ENCODE peak calls at places on chromosome 12, in nine cellular contexts. P is B cell; Y is dorsolateral prefrontal cortex; L is activated T-cell treated with anti-CD3 and anti-CD28 coated beads, Interleukin-2, amount 50 U/mL, for 72 hours; J is left cardiac atrium; H is GM10248; N is WTC11; K is fibroblast of lung; T is lower leg skin. O is an unnamed sample.

GRCh38 chr12:67721216-67721615 is 72.7 kb downstream of the DYRK2 start:
- DNase-seq in J (peak; percentile 33), T (no peak), N (no peak), H (no peak), L (no peak), K (no peak), Y (no peak), P (no peak), O (peak; percentile 71)

GRCh38 chr12:79433465-79434072 is 257.2 kb downstream of the PAWR start:
- DNase-seq in T (no peak), K (no peak), H (no peak), L (no peak), J (no peak), Y (no peak), N (no peak), P (no peak), O (no peak)

GRCh38 chr12:67981236-67982164 is 7.7 kb upstream of the IFNG-AS1 start:
- DNase-seq in T (no peak), Y (no peak), K (peak; percentile 96), H (no peak), J (no peak), P (no peak), L (no peak), N (no peak), O (no peak)

GRCh38 chr12:130878193-130879185 is 6.6 kb downstream of the RAN start:
- DNase-seq in L (no peak), K (no peak), H (no peak), P (no peak), T (no peak), Y (no peak), J (no peak), N (no peak), O (no peak)

GRCh38 chr12:532908-533565 is 73.3 kb downstream of the B4GALNT3 start:
- DNase-seq in P (no peak), L (no peak), N (no peak), J (no peak), T (peak; percentile 67), Y (no peak), K (peak; percentile 69), H (no peak), O (no peak)

GRCh38 chr12:131928080-131928764 is 854 bp upstream of the PUS1 start:
- DNase-seq in Y (no peak), T (no peak), K (peak; percentile 10), J (no peak), H (no peak), N (peak; percentile 41), P (no peak), L (no peak), O (no peak)

GRCh38 chr12:121217066-121217465 is 7.1 kb downstream of the P2RX4 start:
- DNase-seq in N (no peak), Y (no peak), P (no peak), T (no peak), L (no peak), H (no peak), K (no peak), J (no peak), O (no peak)

GRCh38 chr12:124302807-124303578 is 8.1 kb downstream of the RFLNA start:
- DNase-seq in H (no peak), N (no peak), P (no peak), K (no peak), J (peak; percentile 18), Y (no peak), T (no peak), L (no peak), O (no peak)

GRCh38 chr12:54164402-54165145 is 24.2 kb downstream of the SMUG1 start:
- DNase-seq in T (no peak), N (peak; percentile 54), J (no peak), H (no peak), Y (no peak), P (no peak), K (no peak), L (no peak), O (no peak)

GRCh38 chr12:126708492-126708896 is 1558.5 kb upstream of the TMEM132C start:
- DNase-seq in N (no peak), K (peak; percentile 76), T (no peak), Y (no peak), P (no peak), J (no peak), H (no peak), L (peak; percentile 37), O (no peak)

GRCh38 chr12:30440826-30441602 is 254.7 kb downstream of the IPO8 start:
- DNase-seq in Y (no peak), L (no peak), T (no peak), K (peak; percentile 29), J (peak; percentile 23), H (no peak), P (no peak), N (peak; percentile 52), O (no peak)

GRCh38 chr12:12983420-12984035 is 16.5 kb downstream of the HEBP1 start:
- DNase-seq in P (no peak), K (peak; percentile 50), N (no peak), T (no peak), L (no peak), Y (no peak), H (no peak), J (no peak), O (no peak)

GRCh38 chr12:108821407-108822397 is 35.7 kb downstream of the SSH1 start:
- DNase-seq in N (no peak), Y (peak; percentile 62), T (no peak), L (peak; percentile 44), P (no peak), K (peak; percentile 87), J (no peak), H (no peak), O (no peak)

GRCh38 chr12:93785262-93786010 is 108.3 kb downstream of the CRADD start:
- DNase-seq in J (peak; percentile 47), L (peak; percentile 64), N (no peak), P (no peak), Y (no peak), K (peak; percentile 96), H (no peak), T (peak; percentile 62), O (no peak)

GRCh38 chr12:25187781-25188180 is 7.2 kb downstream of the DNAI7 start:
- DNase-seq in H (no peak), L (no peak), N (no peak), Y (no peak), T (no peak), J (no peak), K (peak; percentile 96), P (no peak), O (no peak)

GRCh38 chr12:105659355-105660075 is 329.0 kb downstream of the C12orf75 start:
- DNase-seq in Y (no peak), H (no peak), N (no peak), P (no peak), T (peak; percentile 37), J (peak; percentile 40), L (no peak), K (peak; percentile 75), O (peak; percentile 52)

GRCh38 chr12:110340706-110341105 is 59.7 kb downstream of the ATP2A2 start:
- DNase-seq in L (no peak), N (no peak), H (no peak), Y (no peak), K (peak; percentile 32), P (no peak), T (no peak), J (no peak), O (no peak)

GRCh38 chr12:121649819-121650353 is 19.6 kb downstream of the MORN3 start:
- DNase-seq in H (no peak), L (no peak), K (no peak), Y (no peak), N (no peak), T (no peak), P (no peak), J (no peak), O (no peak)

GRCh38 chr12:32089156-32089950 is 17.3 kb upstream of the BICD1 start:
- DNase-seq in L (no peak), K (no peak), T (no peak), Y (no peak), J (no peak), H (no peak), P (no peak), N (no peak), O (no peak)

GRCh38 chr12:29278673-29279420 is 102.1 kb downstream of the ERGIC2 start:
- DNase-seq in N (no peak), K (peak; percentile 64), Y (no peak), H (no peak), L (no peak), T (no peak), J (no peak), P (no peak), O (no peak)

GRCh38 chr12:7101694-7102131 is 7.3 kb downstream of the C1RL start:
- DNase-seq in T (no peak), J (no peak), K (peak; percentile 20), P (no peak), Y (no peak), N (no peak), L (no peak), H (no peak), O (no peak)

GRCh38 chr12:127767631-127768030 is 499.3 kb upstream of the TMEM132C start:
- DNase-seq in L (no peak), P (no peak), H (no peak), J (no peak), T (no peak), Y (no peak), K (peak; percentile 12), N (no peak), O (no peak)

GRCh38 chr12:120955232-120955631 is 23.1 kb upstream of the HNF1A start:
- DNase-seq in L (no peak), P (no peak), K (no peak), N (no peak), Y (no peak), T (no peak), J (no peak), H (no peak), O (no peak)

GRCh38 chr12:6552140-6552551 is 3.7 kb downstream of the IFFO1 start:
- DNase-seq in P (no peak), L (no peak), T (no peak), N (no peak), Y (peak; percentile 72), K (peak; percentile 47), J (peak; percentile 75), H (no peak), O (peak; percentile 87)

GRCh38 chr12:116864371-116865160 is 16.7 kb downstream of the HRK start:
- DNase-seq in P (no peak), N (no peak), Y (no peak), H (no peak), L (no peak), J (no peak), T (peak; percentile 15), K (peak; percentile 89), O (no peak)

GRCh38 chr12:97151481-97151880 is 244.4 kb downstream of the NEDD1 start:
- DNase-seq in P (no peak), N (no peak), Y (no peak), K (peak; percentile 96), J (no peak), H (no peak), T (no peak), L (no peak), O (no peak)

GRCh38 chr12:39620664-39621658 is 1.4 kb upstream of the ABCD2 start:
- DNase-seq in Y (no peak), K (peak; percentile 23), J (no peak), H (peak; percentile 42), N (no peak), P (no peak), T (no peak), L (peak; percentile 65), O (peak; percentile 8)

GRCh38 chr12:98416845-98417244 is 98.5 kb upstream of the TMPO start:
- DNase-seq in J (no peak), H (no peak), K (peak; percentile 41), L (no peak), P (no peak), Y (no peak), T (no peak), N (no peak), O (no peak)

GRCh38 chr12:47805417-47805816 is 14.3 kb downstream of the HDAC7 start:
- DNase-seq in L (no peak), J (no peak), N (no peak), P (no peak), T (no peak), H (no peak), Y (no peak), K (no peak), O (peak; percentile 15)

GRCh38 chr12:62631531-62632520 is 165.2 kb downstream of the MON2 start:
- DNase-seq in T (peak; percentile 51), P (peak; percentile 49), K (peak; percentile 91), N (peak; percentile 79), L (peak; percentile 50), H (peak; percentile 73), J (peak; percentile 69), Y (peak; percentile 81), O (peak; percentile 81)

GRCh38 chr12:102300824-102301461 is 103.3 kb upstream of the PMCH start:
- DNase-seq in J (no peak), K (peak; percentile 59), P (no peak), T (no peak), L (peak; percentile 22), H (peak; percentile 41), N (peak; percentile 21), Y (no peak), O (no peak)

O was measured in left ventricle myocardium superior.